ENCODE peak calls at places on chromosomes 6 and 20, in nine cellular contexts. One of them, this sample, is unnamed.

GRCh38 chr6:13368716-13369115 is 40.4 kb upstream of the TBC1D7 start:
- DNase-seq in hepatocyte: no peak
- DNase-seq in endothelial cell of umbilical vein: no peak
- DNase-seq in uterus: no peak
- DNase-seq in A549: no peak
- DNase-seq in mesendoderm: no peak
- DNase-seq in neural progenitor cell: no peak
- DNase-seq in transverse colon: no peak
- DNase-seq in aorta: no peak
- DNase-seq in this sample: no peak

GRCh38 chr20:59911041-59911440 is 22.4 kb downstream of the SYCP2 start:
- DNase-seq in endothelial cell of umbilical vein: no peak
- DNase-seq in aorta: no peak
- DNase-seq in hepatocyte: no peak
- DNase-seq in mesendoderm: no peak
- DNase-seq in uterus: no peak
- DNase-seq in A549: no peak
- DNase-seq in neural progenitor cell: no peak
- DNase-seq in transverse colon: no peak
- DNase-seq in this sample: no peak

GRCh38 chr6:35341557-35341956 is 801 bp upstream of the PPARD start:
- DNase-seq in uterus: no peak
- DNase-seq in aorta: no peak
- DNase-seq in mesendoderm: peak
- DNase-seq in A549: no peak
- DNase-seq in hepatocyte: no peak
- DNase-seq in neural progenitor cell: no peak
- DNase-seq in endothelial cell of umbilical vein: no peak
- DNase-seq in transverse colon: no peak
- DNase-seq in this sample: no peak

GRCh38 chr6:87832025-87832825 is 130.2 kb upstream of the AKIRIN2 start:
- DNase-seq in aorta: no peak
- DNase-seq in neural progenitor cell: no peak
- DNase-seq in A549: no peak
- DNase-seq in mesendoderm: peak
- DNase-seq in endothelial cell of umbilical vein: peak
- DNase-seq in transverse colon: no peak
- DNase-seq in uterus: no peak
- DNase-seq in hepatocyte: peak
- DNase-seq in this sample: no peak

GRCh38 chr20:49452011-49452482 is 30.4 kb downstream of the KCNB1 start:
- DNase-seq in uterus: peak
- DNase-seq in endothelial cell of umbilical vein: peak
- DNase-seq in hepatocyte: no peak
- DNase-seq in A549: no peak
- DNase-seq in aorta: no peak
- DNase-seq in neural progenitor cell: no peak
- DNase-seq in transverse colon: no peak
- DNase-seq in mesendoderm: no peak
- DNase-seq in this sample: peak

GRCh38 chr6:13767121-13767794 is 47.1 kb downstream of the MCUR1 start:
- DNase-seq in neural progenitor cell: peak
- DNase-seq in A549: no peak
- DNase-seq in transverse colon: peak
- DNase-seq in hepatocyte: peak
- DNase-seq in aorta: peak
- DNase-seq in uterus: peak
- DNase-seq in endothelial cell of umbilical vein: peak
- DNase-seq in mesendoderm: peak
- DNase-seq in this sample: peak

GRCh38 chr6:25312703-25313102 is 33.5 kb downstream of the CARMIL1 start:
- DNase-seq in neural progenitor cell: no peak
- DNase-seq in uterus: no peak
- DNase-seq in mesendoderm: peak
- DNase-seq in transverse colon: no peak
- DNase-seq in A549: no peak
- DNase-seq in endothelial cell of umbilical vein: peak
- DNase-seq in aorta: no peak
- DNase-seq in hepatocyte: peak
- DNase-seq in this sample: no peak

GRCh38 chr6:29770286-29770685 is 47.1 kb downstream of the HLA-F start:
- DNase-seq in aorta: no peak
- DNase-seq in neural progenitor cell: no peak
- DNase-seq in endothelial cell of umbilical vein: no peak
- DNase-seq in A549: no peak
- DNase-seq in mesendoderm: no peak
- DNase-seq in transverse colon: no peak
- DNase-seq in hepatocyte: no peak
- DNase-seq in uterus: no peak
- DNase-seq in this sample: no peak

GRCh38 chr6:3356824-3357420 is 98.2 kb downstream of the PSMG4 start:
- DNase-seq in endothelial cell of umbilical vein: no peak
- DNase-seq in hepatocyte: peak
- DNase-seq in A549: peak
- DNase-seq in aorta: peak
- DNase-seq in neural progenitor cell: no peak
- DNase-seq in uterus: no peak
- DNase-seq in mesendoderm: no peak
- DNase-seq in transverse colon: no peak
- DNase-seq in this sample: no peak

DNA sequence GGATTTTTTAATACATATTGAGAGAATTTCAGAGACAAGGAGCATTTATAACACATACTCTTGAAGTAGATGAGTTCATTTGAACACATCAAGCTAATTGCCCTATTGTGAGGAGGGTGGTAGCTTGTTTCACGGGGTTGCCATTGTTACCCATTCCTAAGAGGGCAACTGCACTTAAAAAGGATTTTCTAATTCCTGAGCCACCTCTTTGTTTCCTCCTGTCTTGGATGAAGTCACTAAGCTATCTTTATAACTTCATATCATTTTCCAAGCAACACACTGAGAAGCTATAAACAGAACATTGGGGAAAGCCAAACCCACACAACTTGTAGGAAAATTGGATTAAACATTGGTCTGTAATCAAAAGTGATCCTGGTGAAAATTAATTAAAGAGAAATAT is 150.0 kb upstream of the PLN start:
- DNase-seq in transverse colon: no peak
- DNase-seq in aorta: no peak
- DNase-seq in A549: no peak
- DNase-seq in hepatocyte: no peak
- DNase-seq in neural progenitor cell: peak
- DNase-seq in mesendoderm: no peak
- DNase-seq in uterus: no peak
- DNase-seq in endothelial cell of umbilical vein: no peak
- DNase-seq in this sample: no peak
- H3K27ac ChIP-seq in transverse colon: no peak
- H3K27ac ChIP-seq in aorta: no peak
- H3K27ac ChIP-seq in A549: no peak
- H3K27ac ChIP-seq in hepatocyte: no peak
- H3K27ac ChIP-seq in neural progenitor cell: no peak
- H3K27ac ChIP-seq in mesendoderm: no peak
- H3K27ac ChIP-seq in uterus: no peak
- H3K27ac ChIP-seq in endothelial cell of umbilical vein: no peak
- H3K27ac ChIP-seq in this sample: peak

DNA sequence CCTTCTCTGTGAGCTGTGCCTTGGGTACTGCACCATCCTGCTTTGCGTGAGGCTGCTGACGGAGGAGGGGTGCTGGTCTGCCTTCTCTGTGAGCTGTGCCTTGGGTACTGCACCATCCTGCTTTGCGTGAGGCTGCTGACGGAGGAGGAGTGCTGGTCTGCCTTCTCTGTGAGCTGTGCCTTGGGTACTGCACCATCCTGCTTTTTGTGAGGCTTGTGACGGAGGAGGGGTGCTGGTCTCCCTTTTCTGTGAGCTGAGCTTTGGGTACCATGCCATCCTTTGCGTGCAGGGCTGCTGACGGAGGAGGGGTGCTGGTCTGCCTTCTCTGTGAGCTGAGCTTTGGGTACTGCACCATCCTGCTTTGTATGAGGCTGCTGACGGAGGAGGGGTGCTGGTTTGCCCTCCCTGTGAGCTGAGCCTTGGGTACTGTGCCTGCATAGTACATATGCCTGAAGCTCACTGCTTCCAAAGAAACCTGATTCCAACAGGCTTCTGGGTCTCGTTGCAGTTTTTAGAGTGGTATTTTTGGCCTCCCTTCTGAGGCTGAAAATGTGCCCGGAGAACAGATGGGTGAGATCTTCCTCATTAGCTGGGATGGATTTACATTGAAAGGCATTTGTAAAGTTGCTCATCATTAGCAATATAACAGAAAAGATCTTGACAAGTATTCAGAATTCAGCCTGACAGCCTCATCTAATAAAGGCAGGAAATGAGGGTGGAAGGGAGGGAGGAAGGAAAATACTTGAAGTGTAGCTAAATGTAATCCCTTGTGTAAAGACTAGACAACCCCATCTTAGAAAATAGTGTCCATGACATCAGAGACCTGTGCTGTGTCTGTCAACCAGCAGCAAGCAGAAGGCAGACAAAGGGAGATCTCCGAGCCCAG is 46.8 kb upstream of the UNC93A start:
- DNase-seq in A549: no peak
- DNase-seq in neural progenitor cell: no peak
- DNase-seq in aorta: no peak
- DNase-seq in endothelial cell of umbilical vein: no peak
- DNase-seq in mesendoderm: no peak
- DNase-seq in transverse colon: no peak
- DNase-seq in hepatocyte: no peak
- DNase-seq in uterus: no peak
- DNase-seq in this sample: no peak
- H3K27ac ChIP-seq in A549: no peak
- H3K27ac ChIP-seq in neural progenitor cell: no peak
- H3K27ac ChIP-seq in aorta: no peak
- H3K27ac ChIP-seq in endothelial cell of umbilical vein: no peak
- H3K27ac ChIP-seq in mesendoderm: peak
- H3K27ac ChIP-seq in transverse colon: no peak
- H3K27ac ChIP-seq in hepatocyte: no peak
- H3K27ac ChIP-seq in uterus: no peak
- H3K27ac ChIP-seq in this sample: no peak

DNA sequence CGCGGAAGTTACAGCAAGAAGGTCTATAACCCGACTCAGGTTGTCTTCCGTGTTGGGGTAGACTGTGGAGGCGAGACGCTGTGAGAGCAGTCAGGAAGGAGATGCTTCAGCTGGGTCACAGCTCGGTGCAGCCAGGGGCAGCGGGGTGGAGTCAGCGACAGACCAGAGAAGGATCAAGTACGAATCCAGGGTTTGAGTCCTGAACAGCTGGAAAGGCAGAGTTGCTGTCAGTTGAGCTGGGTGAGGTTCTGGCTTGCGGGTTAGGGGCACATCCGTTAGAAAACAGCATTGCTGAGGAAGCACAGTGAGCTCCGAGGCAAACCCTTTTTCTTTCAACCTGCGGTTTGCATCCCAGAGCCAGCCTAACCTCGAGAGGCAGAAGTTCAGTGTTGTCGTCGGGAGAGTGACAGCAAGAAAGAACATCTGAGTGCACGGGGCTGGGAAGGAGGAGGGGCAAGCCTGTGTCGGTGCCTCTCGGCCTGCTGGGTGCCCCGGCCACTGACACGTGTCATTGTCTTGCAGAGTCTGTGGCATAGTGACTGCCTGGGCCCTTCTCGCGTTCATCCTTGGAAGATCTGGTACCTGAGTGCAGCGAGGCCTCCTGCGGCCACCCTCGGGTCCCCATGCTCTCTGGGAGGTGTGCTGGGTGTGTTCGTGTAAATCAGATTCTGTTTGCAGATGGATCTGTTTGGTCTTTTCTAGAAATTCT is 20.0 kb downstream of the PNLDC1 start:
- DNase-seq in neural progenitor cell: peak
- DNase-seq in mesendoderm: no peak
- DNase-seq in transverse colon: no peak
- DNase-seq in hepatocyte: no peak
- DNase-seq in uterus: no peak
- DNase-seq in aorta: no peak
- DNase-seq in A549: no peak
- DNase-seq in endothelial cell of umbilical vein: no peak
- DNase-seq in this sample: no peak
- H3K27ac ChIP-seq in neural progenitor cell: no peak
- H3K27ac ChIP-seq in mesendoderm: no peak
- H3K27ac ChIP-seq in transverse colon: no peak
- H3K27ac ChIP-seq in hepatocyte: no peak
- H3K27ac ChIP-seq in uterus: no peak
- H3K27ac ChIP-seq in aorta: no peak
- H3K27ac ChIP-seq in A549: no peak
- H3K27ac ChIP-seq in endothelial cell of umbilical vein: no peak
- H3K27ac ChIP-seq in this sample: no peak

DNA sequence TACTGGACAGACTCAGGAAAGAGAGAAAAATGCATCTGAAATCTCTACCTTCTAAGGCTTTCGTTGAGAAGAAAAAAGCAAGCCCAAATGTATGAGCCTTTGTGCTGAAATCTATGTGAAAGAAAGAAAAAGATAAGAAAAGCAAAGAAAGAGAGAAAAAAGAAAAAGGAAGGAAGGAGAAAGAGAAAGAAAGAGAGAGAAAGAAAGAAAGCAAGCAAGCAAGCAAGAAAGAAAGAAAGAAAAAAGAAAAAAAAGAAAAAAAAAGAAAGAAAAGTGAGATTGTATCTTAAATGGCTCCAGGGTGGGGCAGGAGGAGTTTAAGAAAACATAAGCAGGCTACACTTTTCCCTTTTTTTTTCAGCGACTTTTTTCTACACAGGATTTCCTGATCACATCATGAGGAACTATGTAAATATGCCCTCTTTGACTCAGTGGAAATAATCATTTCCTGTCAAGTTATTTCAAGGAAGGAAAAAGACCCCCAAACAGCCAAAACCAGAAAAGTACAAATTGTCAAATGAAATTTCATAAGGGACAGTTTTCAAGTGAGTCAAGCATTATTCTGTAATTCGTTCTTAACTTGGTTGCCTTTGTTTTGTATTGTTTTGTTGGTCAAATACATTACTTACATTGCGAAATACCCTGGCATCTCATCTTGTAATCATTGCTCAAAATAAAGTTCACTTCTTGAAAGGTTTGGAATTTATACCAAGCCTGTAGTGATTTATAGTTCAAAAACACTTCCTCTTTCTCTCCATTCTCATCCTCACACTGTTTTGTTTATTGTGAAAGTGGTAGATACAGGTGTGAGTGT is 79.5 kb upstream of the RNF217 start:
- DNase-seq in neural progenitor cell: no peak
- DNase-seq in transverse colon: no peak
- DNase-seq in endothelial cell of umbilical vein: peak
- DNase-seq in uterus: no peak
- DNase-seq in A549: no peak
- DNase-seq in aorta: no peak
- DNase-seq in hepatocyte: no peak
- DNase-seq in mesendoderm: no peak
- DNase-seq in this sample: no peak
- H3K27ac ChIP-seq in neural progenitor cell: no peak
- H3K27ac ChIP-seq in transverse colon: no peak
- H3K27ac ChIP-seq in endothelial cell of umbilical vein: no peak
- H3K27ac ChIP-seq in uterus: no peak
- H3K27ac ChIP-seq in A549: peak
- H3K27ac ChIP-seq in aorta: no peak
- H3K27ac ChIP-seq in hepatocyte: no peak
- H3K27ac ChIP-seq in mesendoderm: no peak
- H3K27ac ChIP-seq in this sample: no peak

This sample was measured in heart right ventricle.